ENCODE peak calls at places on chromosomes 11 and 22, in nine cellular contexts. One of them, this sample, is unnamed.
A peak's percentile ranks its signal among the peaks of the same experiment; 100 is the strongest.

GRCh38 chr11:14312736-14313438 is 46.1 kb downstream of the RRAS2 start:
- DNase-seq in skeletal muscle cell: no peak
- DNase-seq in SK-N-SH: no peak
- DNase-seq in lung: no peak
- DNase-seq in fibroblast of pulmonary artery: no peak
- DNase-seq in mesendoderm: no peak
- DNase-seq in IMR-90: peak; percentile 91
- DNase-seq in body of pancreas: no peak
- DNase-seq in epithelial cell of proximal tubule: no peak
- DNase-seq in this sample: peak; percentile 41

GRCh38 chr11:2691991-2692841 is 7.6 kb downstream of the KCNQ1OT1 start:
- DNase-seq in epithelial cell of proximal tubule: no peak
- DNase-seq in fibroblast of pulmonary artery: no peak
- DNase-seq in SK-N-SH: no peak
- DNase-seq in lung: peak; percentile 46
- DNase-seq in IMR-90: no peak
- DNase-seq in skeletal muscle cell: no peak
- DNase-seq in body of pancreas: peak; percentile 52
- DNase-seq in mesendoderm: peak; percentile 85
- DNase-seq in this sample: no peak

GRCh38 chr22:44037519-44038370 is 13.6 kb downstream of the PARVB start:
- DNase-seq in fibroblast of pulmonary artery: peak; percentile 87
- DNase-seq in SK-N-SH: no peak
- DNase-seq in body of pancreas: no peak
- DNase-seq in mesendoderm: peak; percentile 65
- DNase-seq in skeletal muscle cell: peak; percentile 87
- DNase-seq in lung: no peak
- DNase-seq in IMR-90: peak; percentile 97
- DNase-seq in epithelial cell of proximal tubule: peak; percentile 67
- DNase-seq in this sample: peak; percentile 95

GRCh38 chr11:14905104-14906033 is 13.3 kb upstream of the CYP2R1 start:
- DNase-seq in IMR-90: peak; percentile 10
- DNase-seq in epithelial cell of proximal tubule: no peak
- DNase-seq in body of pancreas: peak; percentile 85
- DNase-seq in lung: peak; percentile 53
- DNase-seq in skeletal muscle cell: no peak
- DNase-seq in SK-N-SH: peak; percentile 27
- DNase-seq in fibroblast of pulmonary artery: peak; percentile 35
- DNase-seq in mesendoderm: peak; percentile 86
- DNase-seq in this sample: peak; percentile 9

GRCh38 chr11:126534141-126534805 is 178.8 kb downstream of the ST3GAL4 start:
- DNase-seq in SK-N-SH: no peak
- DNase-seq in fibroblast of pulmonary artery: no peak
- DNase-seq in IMR-90: no peak
- DNase-seq in epithelial cell of proximal tubule: no peak
- DNase-seq in skeletal muscle cell: no peak
- DNase-seq in lung: no peak
- DNase-seq in body of pancreas: no peak
- DNase-seq in mesendoderm: no peak
- DNase-seq in this sample: no peak

GRCh38 chr22:30221121-30221992 is 25.2 kb downstream of the LIF start:
- DNase-seq in epithelial cell of proximal tubule: no peak
- DNase-seq in body of pancreas: no peak
- DNase-seq in lung: no peak
- DNase-seq in IMR-90: no peak
- DNase-seq in fibroblast of pulmonary artery: no peak
- DNase-seq in skeletal muscle cell: no peak
- DNase-seq in SK-N-SH: no peak
- DNase-seq in mesendoderm: no peak
- DNase-seq in this sample: no peak

GRCh38 chr11:131622193-131622592 is 251.8 kb downstream of the NTM start:
- DNase-seq in mesendoderm: no peak
- DNase-seq in lung: no peak
- DNase-seq in IMR-90: no peak
- DNase-seq in epithelial cell of proximal tubule: no peak
- DNase-seq in skeletal muscle cell: no peak
- DNase-seq in body of pancreas: no peak
- DNase-seq in SK-N-SH: no peak
- DNase-seq in fibroblast of pulmonary artery: no peak
- DNase-seq in this sample: no peak

GRCh38 chr22:44646668-44647067 is 55.3 kb upstream of the PRR5 start:
- DNase-seq in SK-N-SH: peak; percentile 16
- DNase-seq in mesendoderm: no peak
- DNase-seq in body of pancreas: no peak
- DNase-seq in fibroblast of pulmonary artery: no peak
- DNase-seq in skeletal muscle cell: no peak
- DNase-seq in IMR-90: no peak
- DNase-seq in lung: no peak
- DNase-seq in epithelial cell of proximal tubule: no peak
- DNase-seq in this sample: no peak

GRCh38 chr11:114280696-114281095 is 15.5 kb upstream of the NNMT start:
- DNase-seq in fibroblast of pulmonary artery: peak; percentile 92
- DNase-seq in body of pancreas: peak; percentile 23
- DNase-seq in SK-N-SH: peak; percentile 76
- DNase-seq in mesendoderm: peak; percentile 92
- DNase-seq in skeletal muscle cell: peak; percentile 65
- DNase-seq in IMR-90: peak; percentile 85
- DNase-seq in lung: peak; percentile 70
- DNase-seq in epithelial cell of proximal tubule: no peak
- DNase-seq in this sample: peak; percentile 82

GRCh38 chr22:46011627-46012181 is 34.7 kb upstream of the WNT7B start:
- DNase-seq in fibroblast of pulmonary artery: no peak
- DNase-seq in epithelial cell of proximal tubule: no peak
- DNase-seq in lung: no peak
- DNase-seq in mesendoderm: no peak
- DNase-seq in skeletal muscle cell: no peak
- DNase-seq in IMR-90: no peak
- DNase-seq in SK-N-SH: peak; percentile 17
- DNase-seq in body of pancreas: no peak
- DNase-seq in this sample: no peak

GRCh38 chr22:38860291-38861169 is 11.5 kb downstream of the CBX6 start:
- DNase-seq in mesendoderm: no peak
- DNase-seq in lung: no peak
- DNase-seq in IMR-90: no peak
- DNase-seq in skeletal muscle cell: no peak
- DNase-seq in fibroblast of pulmonary artery: no peak
- DNase-seq in body of pancreas: no peak
- DNase-seq in epithelial cell of proximal tubule: no peak
- DNase-seq in SK-N-SH: no peak
- DNase-seq in this sample: no peak

GRCh38 chr22:42022162-42022847 is 23.7 kb downstream of the WBP2NL start:
- DNase-seq in skeletal muscle cell: no peak
- DNase-seq in epithelial cell of proximal tubule: no peak
- DNase-seq in SK-N-SH: no peak
- DNase-seq in lung: no peak
- DNase-seq in mesendoderm: no peak
- DNase-seq in body of pancreas: no peak
- DNase-seq in fibroblast of pulmonary artery: no peak
- DNase-seq in IMR-90: no peak
- DNase-seq in this sample: no peak

GRCh38 chr11:22407899-22408298 is 69.7 kb downstream of the SLC17A6 start:
- DNase-seq in mesendoderm: peak; percentile 6
- DNase-seq in skeletal muscle cell: no peak
- DNase-seq in SK-N-SH: no peak
- DNase-seq in IMR-90: no peak
- DNase-seq in epithelial cell of proximal tubule: no peak
- DNase-seq in lung: no peak
- DNase-seq in body of pancreas: no peak
- DNase-seq in fibroblast of pulmonary artery: no peak
- DNase-seq in this sample: no peak

GRCh38 chr11:104529213-104529612 is 365.3 kb upstream of the PDGFD start:
- DNase-seq in skeletal muscle cell: peak; percentile 51
- DNase-seq in body of pancreas: no peak
- DNase-seq in epithelial cell of proximal tubule: no peak
- DNase-seq in SK-N-SH: no peak
- DNase-seq in mesendoderm: no peak
- DNase-seq in IMR-90: no peak
- DNase-seq in fibroblast of pulmonary artery: peak; percentile 33
- DNase-seq in lung: no peak
- DNase-seq in this sample: peak; percentile 39

GRCh38 chr22:49547751-49548239 is 279.9 kb downstream of the BRD1 start:
- DNase-seq in skeletal muscle cell: no peak
- DNase-seq in epithelial cell of proximal tubule: no peak
- DNase-seq in fibroblast of pulmonary artery: no peak
- DNase-seq in mesendoderm: no peak
- DNase-seq in body of pancreas: peak; percentile 3
- DNase-seq in SK-N-SH: no peak
- DNase-seq in lung: no peak
- DNase-seq in IMR-90: no peak
- DNase-seq in this sample: no peak

GRCh38 chr11:2265396-2265795 is 5.0 kb downstream of the ASCL2 start:
- DNase-seq in SK-N-SH: no peak
- DNase-seq in mesendoderm: no peak
- DNase-seq in body of pancreas: no peak
- DNase-seq in lung: peak; percentile 29
- DNase-seq in fibroblast of pulmonary artery: no peak
- DNase-seq in IMR-90: no peak
- DNase-seq in skeletal muscle cell: no peak
- DNase-seq in epithelial cell of proximal tubule: no peak
- DNase-seq in this sample: no peak

GRCh38 chr11:33160147-33160546 is 1.1 kb downstream of the CSTF3 start:
- DNase-seq in IMR-90: peak; percentile 62
- DNase-seq in SK-N-SH: peak; percentile 32
- DNase-seq in skeletal muscle cell: no peak
- DNase-seq in lung: no peak
- DNase-seq in epithelial cell of proximal tubule: no peak
- DNase-seq in mesendoderm: peak; percentile 70
- DNase-seq in fibroblast of pulmonary artery: peak; percentile 61
- DNase-seq in body of pancreas: no peak
- DNase-seq in this sample: no peak

GRCh38 chr22:29470159-29470855 is 9.7 kb upstream of the NEFH start:
- DNase-seq in epithelial cell of proximal tubule: no peak
- DNase-seq in skeletal muscle cell: no peak
- DNase-seq in mesendoderm: peak; percentile 92
- DNase-seq in SK-N-SH: peak; percentile 70
- DNase-seq in IMR-90: peak; percentile 24
- DNase-seq in lung: peak; percentile 76
- DNase-seq in fibroblast of pulmonary artery: peak; percentile 44
- DNase-seq in body of pancreas: peak; percentile 71
- DNase-seq in this sample: no peak

GRCh38 chr22:45472426-45472825 is 30.3 kb upstream of the FBLN1 start:
- DNase-seq in SK-N-SH: no peak
- DNase-seq in IMR-90: no peak
- DNase-seq in epithelial cell of proximal tubule: no peak
- DNase-seq in skeletal muscle cell: no peak
- DNase-seq in fibroblast of pulmonary artery: no peak
- DNase-seq in body of pancreas: no peak
- DNase-seq in lung: no peak
- DNase-seq in mesendoderm: no peak
- DNase-seq in this sample: no peak

GRCh38 chr11:103228807-103229206 is 119.6 kb downstream of the DYNC2H1 start:
- DNase-seq in fibroblast of pulmonary artery: no peak
- DNase-seq in epithelial cell of proximal tubule: no peak
- DNase-seq in IMR-90: no peak
- DNase-seq in mesendoderm: peak; percentile 14
- DNase-seq in body of pancreas: no peak
- DNase-seq in lung: no peak
- DNase-seq in skeletal muscle cell: no peak
- DNase-seq in SK-N-SH: no peak
- DNase-seq in this sample: no peak

GRCh38 chr11:74316772-74317505 is 5.5 kb upstream of the P4HA3 start:
- DNase-seq in epithelial cell of proximal tubule: no peak
- DNase-seq in lung: no peak
- DNase-seq in SK-N-SH: no peak
- DNase-seq in fibroblast of pulmonary artery: no peak
- DNase-seq in IMR-90: peak; percentile 74
- DNase-seq in body of pancreas: no peak
- DNase-seq in mesendoderm: no peak
- DNase-seq in skeletal muscle cell: no peak
- DNase-seq in this sample: peak; percentile 21
- H3K4me3 ChIP-seq in epithelial cell of proximal tubule: no peak overlapping the region
- H3K4me3 ChIP-seq in lung: no peak overlapping the region
- H3K4me3 ChIP-seq in SK-N-SH: no peak overlapping the region
- H3K4me3 ChIP-seq in fibroblast of pulmonary artery: no peak overlapping the region
- H3K4me3 ChIP-seq in IMR-90: no peak overlapping the region
- H3K4me3 ChIP-seq in body of pancreas: no peak overlapping the region
- H3K4me3 ChIP-seq in mesendoderm: no peak overlapping the region
- H3K4me3 ChIP-seq in skeletal muscle cell: no peak overlapping the region
- H3K4me3 ChIP-seq in this sample: no peak overlapping the region

GRCh38 chr11:64028398-64029115 is 7.2 kb upstream of the FLRT1 start:
- DNase-seq in lung: no peak
- DNase-seq in body of pancreas: no peak
- DNase-seq in fibroblast of pulmonary artery: no peak
- DNase-seq in mesendoderm: peak; percentile 95
- DNase-seq in epithelial cell of proximal tubule: no peak
- DNase-seq in skeletal muscle cell: no peak
- DNase-seq in IMR-90: no peak
- DNase-seq in SK-N-SH: peak; percentile 81
- DNase-seq in this sample: no peak
- H3K4me3 ChIP-seq in lung: no peak overlapping the region
- H3K4me3 ChIP-seq in body of pancreas: no peak overlapping the region
- H3K4me3 ChIP-seq in fibroblast of pulmonary artery: no peak overlapping the region
- H3K4me3 ChIP-seq in mesendoderm: no peak overlapping the region
- H3K4me3 ChIP-seq in epithelial cell of proximal tubule: no peak overlapping the region
- H3K4me3 ChIP-seq in skeletal muscle cell: no peak overlapping the region
- H3K4me3 ChIP-seq in IMR-90: no peak overlapping the region
- H3K4me3 ChIP-seq in SK-N-SH: no peak overlapping the region
- H3K4me3 ChIP-seq in this sample: no peak overlapping the region

DNA sequence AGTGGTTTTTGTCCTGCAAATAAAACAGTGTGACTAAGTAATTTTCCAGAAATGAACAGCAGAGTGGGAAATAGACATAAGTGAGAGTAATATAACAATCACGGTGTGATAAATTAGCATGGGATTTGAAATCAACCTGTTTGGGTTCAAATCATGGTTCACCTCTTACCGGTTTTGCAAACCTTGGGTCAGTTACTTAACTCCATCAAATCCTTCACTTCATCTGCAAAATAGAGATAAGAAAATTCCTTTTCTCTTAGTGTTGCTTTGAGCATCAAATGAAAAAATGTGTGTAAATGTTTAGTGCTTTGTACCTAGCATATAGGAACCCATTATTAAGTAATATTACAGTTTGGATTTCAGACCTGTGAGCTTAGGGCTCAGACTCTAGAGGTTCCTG is 152.2 kb downstream of the TEAD1 start:
- DNase-seq in IMR-90: no peak
- DNase-seq in fibroblast of pulmonary artery: no peak
- DNase-seq in SK-N-SH: no peak
- DNase-seq in mesendoderm: no peak
- DNase-seq in skeletal muscle cell: no peak
- DNase-seq in lung: no peak
- DNase-seq in epithelial cell of proximal tubule: no peak
- DNase-seq in body of pancreas: no peak
- DNase-seq in this sample: no peak
- H3K4me3 ChIP-seq in IMR-90: no peak overlapping the region
- H3K4me3 ChIP-seq in fibroblast of pulmonary artery: no peak overlapping the region
- H3K4me3 ChIP-seq in SK-N-SH: no peak overlapping the region
- H3K4me3 ChIP-seq in mesendoderm: no peak overlapping the region
- H3K4me3 ChIP-seq in skeletal muscle cell: no peak overlapping the region
- H3K4me3 ChIP-seq in lung: no peak overlapping the region
- H3K4me3 ChIP-seq in epithelial cell of proximal tubule: no peak overlapping the region
- H3K4me3 ChIP-seq in body of pancreas: no peak overlapping the region
- H3K4me3 ChIP-seq in this sample: no peak overlapping the region

DNA sequence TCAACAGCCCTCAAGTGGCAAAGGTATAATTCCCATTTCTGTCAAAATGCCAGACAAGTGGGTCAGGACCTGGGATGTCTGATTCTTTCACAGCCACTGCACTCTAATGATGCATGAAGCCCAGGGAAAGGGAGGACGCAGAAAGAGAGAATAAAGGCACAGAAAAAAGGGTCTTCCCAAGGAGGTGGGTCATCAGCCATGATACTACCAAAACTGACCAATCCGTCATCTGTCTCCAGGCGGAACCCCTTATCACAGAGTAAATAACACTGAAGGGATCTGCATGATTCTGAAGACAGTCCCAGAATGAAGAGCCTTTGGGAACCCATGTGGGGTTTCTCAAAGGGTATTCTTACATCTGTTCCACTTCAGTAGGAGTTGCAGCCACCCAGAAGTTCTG is 73.8 kb upstream of the OPCML start:
- DNase-seq in mesendoderm: no peak
- DNase-seq in lung: no peak
- DNase-seq in IMR-90: no peak
- DNase-seq in body of pancreas: no peak
- DNase-seq in epithelial cell of proximal tubule: no peak
- DNase-seq in skeletal muscle cell: no peak
- DNase-seq in fibroblast of pulmonary artery: no peak
- DNase-seq in SK-N-SH: no peak
- DNase-seq in this sample: no peak
- H3K4me3 ChIP-seq in mesendoderm: no peak overlapping the region
- H3K4me3 ChIP-seq in lung: no peak overlapping the region
- H3K4me3 ChIP-seq in IMR-90: no peak overlapping the region
- H3K4me3 ChIP-seq in body of pancreas: no peak overlapping the region
- H3K4me3 ChIP-seq in epithelial cell of proximal tubule: no peak overlapping the region
- H3K4me3 ChIP-seq in skeletal muscle cell: no peak overlapping the region
- H3K4me3 ChIP-seq in fibroblast of pulmonary artery: no peak overlapping the region
- H3K4me3 ChIP-seq in SK-N-SH: no peak overlapping the region
- H3K4me3 ChIP-seq in this sample: no peak overlapping the region